ENCODE peak calls at places on chromosomes 13 and 19, in six cellular contexts. G is ascending aorta, B is ELR, R is transverse colon, J is osteoblast, K is brain microvascular endothelial cell. O is an unnamed sample.
A peak's percentile ranks its signal among the peaks of the same experiment; 100 is the strongest.

GRCh38 chr13:76884571-76885202 is 1.5 kb downstream of the KCTD12 start:
- DNase-seq in G (no peak), B (peak; percentile 67), J (peak; percentile 52), R (no peak), K (no peak), O (peak; percentile 42)

GRCh38 chr19:6576869-6577281 is 14.1 kb downstream of the CD70 start:
- DNase-seq in K (no peak), R (peak; percentile 56), J (no peak), B (no peak), G (no peak), O (no peak)

GRCh38 chr13:98741741-98742435 is 10.6 kb downstream of the SLC15A1 start:
- DNase-seq in R (no peak), G (no peak), J (peak; percentile 81), B (no peak), K (no peak), O (no peak)

GRCh38 chr13:39037880-39038568 is at the start of the genes NHLRC3 and PROSER1:
- DNase-seq in K (peak; percentile 83), B (peak; percentile 88), J (peak; percentile 90), R (peak; percentile 92), G (peak; percentile 76), O (peak; percentile 62)

GRCh38 chr13:97521726-97522125 is 87.8 kb downstream of the RAP2A start:
- DNase-seq in G (no peak), K (no peak), R (no peak), J (no peak), B (no peak), O (no peak)

GRCh38 chr19:45766293-45766918 is 2.6 kb downstream of the SIX5 start:
- DNase-seq in R (no peak), B (no peak), G (no peak), J (no peak), K (no peak), O (no peak)

GRCh38 chr19:29873024-29873800 is 61.4 kb downstream of the CCNE1 start:
- DNase-seq in B (peak; percentile 42), R (peak; percentile 49), K (no peak), G (no peak), J (peak; percentile 95), O (peak; percentile 71)

GRCh38 chr13:48294670-48295069 is 8.9 kb upstream of the RB1 start:
- DNase-seq in B (no peak), J (no peak), K (no peak), G (no peak), R (no peak), O (no peak)

GRCh38 chr19:38599722-38600121 is 18.0 kb downstream of the MAP4K1 start:
- DNase-seq in K (no peak), B (no peak), J (peak; percentile 22), R (no peak), G (no peak), O (no peak)

GRCh38 chr19:50992666-50993035 is 8.8 kb downstream of the KLK8 start:
- DNase-seq in K (no peak), J (no peak), B (no peak), R (no peak), G (no peak), O (no peak)

GRCh38 chr19:46637224-46637623 is 1.2 kb upstream of the GNG8 start:
- DNase-seq in R (no peak), J (peak; percentile 84), G (no peak), B (no peak), K (no peak), O (no peak)

GRCh38 chr19:46124638-46125115 is at the start of gene IGFL3:
- DNase-seq in G (no peak), B (peak; percentile 15), K (peak; percentile 9), J (no peak), R (no peak), O (peak; percentile 42)

GRCh38 chr19:33390908-33391630 is 17.6 kb downstream of the CEBPG start:
- DNase-seq in K (no peak), R (no peak), J (peak; percentile 82), B (no peak), G (no peak), O (no peak)

O was measured in trophoblast cell.